ENCODE peak calls at places on chromosomes 3 and 15, in four cellular contexts. X is HCT116, J is K562, D is HepG2. W is an unnamed sample.

GRCh38 chr3:114674041-114674440 is 380.2 kb downstream of the TIGIT start:
- DNase-seq in X (no peak), J (no peak), D (no peak), W (no peak)

GRCh38 chr3:41174703-41174964 is 24.7 kb upstream of the CTNNB1 start:
- DNase-seq in J (no peak), D (no peak), X (no peak), W (no peak)

GRCh38 chr15:83062768-83063180 is 4.3 kb downstream of the BTBD1 start:
- DNase-seq in X (no peak), D (no peak), J (no peak), W (no peak)

GRCh38 chr3:151581046-151581445 is 120.2 kb upstream of the IGSF10 start:
- DNase-seq in X (no peak), D (no peak), J (no peak), W (no peak)

GRCh38 chr3:172675371-172676193 is 35.3 kb downstream of the NCEH1 start:
- DNase-seq in X (peak), D (peak), J (peak), W (peak)

GRCh38 chr3:176293277-176293676 is 904.0 kb downstream of the TBL1XR1 start:
- DNase-seq in X (no peak), J (no peak), D (no peak), W (no peak)

GRCh38 chr3:57464801-57465200 is 79.3 kb downstream of the DNAH12 start:
- DNase-seq in J (no peak), X (peak), D (peak), W (peak)

GRCh38 chr3:55180936-55181535 is 253.2 kb upstream of the LRTM1 start:
- DNase-seq in D (peak), X (no peak), J (peak), W (no peak)

GRCh38 chr3:127628788-127629456 is at the start of gene PODXL2:
- DNase-seq in X (peak), D (peak), J (peak), W (no peak)

GRCh38 chr15:66071621-66072295 is 181.8 kb downstream of the MEGF11 start:
- DNase-seq in D (no peak), J (no peak), X (no peak), W (no peak)

GRCh38 chr15:25677719-25678497 is 185.2 kb downstream of the ATP10A start:
- DNase-seq in X (no peak), J (no peak), D (no peak), W (no peak)

DNA sequence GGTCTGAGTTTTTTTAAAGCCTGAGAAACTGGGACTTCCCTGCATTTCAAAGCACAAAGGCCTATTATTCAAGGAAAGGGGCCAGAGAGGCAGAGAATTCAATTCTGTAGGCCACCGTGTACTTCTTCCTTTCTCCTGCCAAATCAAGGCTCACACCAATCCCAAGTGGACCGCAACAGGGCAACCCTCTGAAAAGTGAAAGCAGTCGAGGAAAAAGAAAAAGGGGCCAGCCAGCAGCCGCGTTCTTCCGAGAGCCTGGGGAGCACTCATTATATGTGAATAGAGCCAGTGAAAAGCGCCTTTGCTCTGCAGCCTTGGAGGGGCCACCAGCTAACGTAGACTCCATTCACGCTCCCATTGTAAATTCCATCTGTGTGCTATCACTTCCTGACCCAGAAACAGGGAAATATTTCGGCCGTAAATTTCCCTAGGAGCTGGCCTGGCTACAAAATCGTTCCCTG is 45.9 kb upstream of the THUMPD3 start:
- DNase-seq in X (no peak), J (no peak), D (no peak), W (no peak)
- TF ChIP-seq TCF7L2 in X (no peak), J (no peak), D (no peak), W (no peak)

GRCh38 chr3:112126501-112126900 is 6.5 kb downstream of the GCSAM start:
- DNase-seq in X (no peak), J (no peak), D (no peak), W (no peak)
- TF ChIP-seq TCF7L2 in X (no peak), J (no peak), D (no peak), W (no peak)

GRCh38 chr3:193910310-193910709 is 225.6 kb upstream of the HES1 start:
- DNase-seq in D (no peak), X (no peak), J (no peak), W (no peak)

GRCh38 chr3:193912621-193913178 is 223.2 kb upstream of the HES1 start:
- DNase-seq in D (no peak), X (no peak), J (no peak), W (no peak)

GRCh38 chr3:193909387-193909786 is 226.6 kb upstream of the HES1 start:
- DNase-seq in J (no peak), X (no peak), D (no peak), W (no peak)

GRCh38 chr3:193911784-193912183 is 224.2 kb upstream of the HES1 start:
- DNase-seq in J (no peak), X (no peak), D (no peak), W (no peak)

GRCh38 chr3:193910886-193911738 is 224.8 kb upstream of the HES1 start:
- DNase-seq in D (no peak), J (peak), X (no peak), W (no peak)
- TF ChIP-seq TCF7L2 in D (no peak), J (no peak), X (no peak), W (no peak)

GRCh38 chr3:129609591-129610169 is 3.2 kb upstream of the PLXND1 start:
- DNase-seq in J (no peak), X (no peak), D (no peak), W (no peak)
- TF ChIP-seq TCF7L2 in J (no peak), X (no peak), D (no peak), W (peak)

GRCh38 chr3:139629033-139629432 is 48.7 kb downstream of the NMNAT3 start:
- DNase-seq in D (peak), J (peak), X (peak), W (no peak)
- TF ChIP-seq TCF7L2 in D (no peak), J (no peak), X (no peak), W (no peak)

GRCh38 chr15:33801954-33802353 is 166.3 kb upstream of the CHRM5 start:
- DNase-seq in X (no peak), J (no peak), D (no peak), W (no peak)
- TF ChIP-seq TCF7L2 in X (no peak), J (no peak), D (no peak), W (no peak)